ENCODE peak calls at places on chromosomes 3 and 15, in nine cellular contexts. C is cardiac fibroblast; B is ovary; N is OCI-LY7; G is activated CD4-positive, alpha-beta T cell treated with anti-CD3 and anti-CD28 coated beads, Interleukin-2, amount 10 ng/mL, durations not matched to agents 7 days and 5 days; H is amniotic epithelial cell; D is KG1; M is NAMALWA; I is hippocampal formation. W is an unnamed sample.

GRCh38 chr15:40539030-40539429 is 25.8 kb downstream of the CCDC32 start:
- DNase-seq in C (no peak), B (no peak), N (no peak), G (no peak), H (no peak), D (no peak), M (no peak), I (no peak), W (no peak)

GRCh38 chr3:32934150-32934742 is 17.2 kb upstream of the CCR4 start:
- DNase-seq in C (peak; percentile 46), B (peak; percentile 21), N (peak; percentile 20), G (peak; percentile 37), H (no peak), D (peak; percentile 8), M (peak; percentile 38), I (no peak), W (peak; percentile 36)

GRCh38 chr3:132253262-132253878 is 63.8 kb upstream of the ACP3 start:
- DNase-seq in C (peak; percentile 87), B (no peak), N (peak; percentile 65), G (peak; percentile 28), H (peak; percentile 65), D (peak; percentile 32), M (peak; percentile 79), I (no peak), W (peak; percentile 66)

GRCh38 chr3:110430146-110430545 is 641.5 kb upstream of the NECTIN3 start:
- DNase-seq in C (no peak), B (no peak), N (no peak), G (no peak), H (peak; percentile 7), D (no peak), M (no peak), I (no peak), W (no peak)

GRCh38 chr3:129605593-129606521 is 619 bp downstream of the PLXND1 start:
- DNase-seq in C (peak; percentile 67), B (peak; percentile 70), N (peak; percentile 32), G (peak; percentile 27), H (no peak), D (no peak), M (no peak), I (peak; percentile 34), W (peak; percentile 18)

GRCh38 chr3:119315600-119316312 is 21.6 kb downstream of the ARHGAP31 start:
- DNase-seq in C (no peak), B (no peak), N (no peak), G (no peak), H (no peak), D (no peak), M (no peak), I (no peak), W (no peak)

GRCh38 chr3:195411831-195412230 is 31.0 kb downstream of the ACAP2 start:
- DNase-seq in C (peak; percentile 70), B (no peak), N (no peak), G (no peak), H (peak; percentile 70), D (no peak), M (no peak), I (no peak), W (no peak)

GRCh38 chr3:169787120-169787519 is 13.9 kb downstream of the MYNN start:
- DNase-seq in C (no peak), B (no peak), N (no peak), G (no peak), H (no peak), D (no peak), M (no peak), I (no peak), W (no peak)

GRCh38 chr3:124787490-124788195 is 57.4 kb downstream of the UMPS start:
- DNase-seq in C (peak; percentile 47), B (no peak), N (no peak), G (no peak), H (peak; percentile 84), D (no peak), M (no peak), I (no peak), W (no peak)

GRCh38 chr15:63448261-63448660 is 56.1 kb upstream of the USP3 start:
- DNase-seq in C (no peak), B (no peak), N (no peak), G (no peak), H (no peak), D (peak; percentile 68), M (no peak), I (no peak), W (no peak)

GRCh38 chr3:115512565-115513410 is 110.5 kb upstream of the GAP43 start:
- DNase-seq in C (peak; percentile 49), B (peak; percentile 27), N (no peak), G (peak; percentile 9), H (peak; percentile 62), D (no peak), M (peak; percentile 11), I (peak; percentile 7), W (no peak)

GRCh38 chr3:104677932-104678331 is 688.8 kb upstream of the ALCAM start:
- DNase-seq in C (no peak), B (no peak), N (no peak), G (no peak), H (no peak), D (no peak), M (no peak), I (no peak), W (no peak)

GRCh38 chr15:38610748-38611147 is 46.1 kb upstream of the RASGRP1 start:
- DNase-seq in C (no peak), B (no peak), N (no peak), G (peak; percentile 53), H (no peak), D (no peak), M (peak; percentile 61), I (no peak), W (no peak)